ENCODE peak calls at places on chromosomes 16 and 17, in nine cellular contexts. One of them, this sample, is unnamed.

GRCh38 chr16:8832383-8833100 is 34.9 kb downstream of the PMM2 start:
- DNase-seq in neural progenitor cell: peak; percentile 25
- DNase-seq in prostate gland: no peak
- DNase-seq in CD8-positive, alpha-beta T cell: no peak
- DNase-seq in HAP-1: no peak
- DNase-seq in body of pancreas: no peak
- DNase-seq in heart right ventricle: no peak
- DNase-seq in cardiac muscle cell: no peak
- DNase-seq in ovary: no peak
- DNase-seq in this sample: no peak

GRCh38 chr17:46928472-46929261 is 5.7 kb downstream of the GOSR2 start:
- DNase-seq in body of pancreas: no peak
- DNase-seq in prostate gland: no peak
- DNase-seq in HAP-1: no peak
- DNase-seq in neural progenitor cell: no peak
- DNase-seq in heart right ventricle: no peak
- DNase-seq in ovary: no peak
- DNase-seq in CD8-positive, alpha-beta T cell: no peak
- DNase-seq in cardiac muscle cell: no peak
- DNase-seq in this sample: no peak

GRCh38 chr16:72189865-72190371 is 18.0 kb upstream of the PMFBP1 start:
- DNase-seq in cardiac muscle cell: no peak
- DNase-seq in ovary: no peak
- DNase-seq in body of pancreas: no peak
- DNase-seq in heart right ventricle: no peak
- DNase-seq in prostate gland: no peak
- DNase-seq in HAP-1: no peak
- DNase-seq in CD8-positive, alpha-beta T cell: no peak
- DNase-seq in neural progenitor cell: no peak
- DNase-seq in this sample: no peak

GRCh38 chr17:62757518-62757951 is 50.6 kb downstream of the MARCHF10 start:
- DNase-seq in body of pancreas: no peak
- DNase-seq in HAP-1: no peak
- DNase-seq in neural progenitor cell: no peak
- DNase-seq in CD8-positive, alpha-beta T cell: no peak
- DNase-seq in ovary: no peak
- DNase-seq in cardiac muscle cell: no peak
- DNase-seq in prostate gland: no peak
- DNase-seq in heart right ventricle: no peak
- DNase-seq in this sample: no peak

GRCh38 chr17:56884483-56885144 is 29.2 kb downstream of the TRIM25 start:
- DNase-seq in ovary: no peak
- DNase-seq in body of pancreas: no peak
- DNase-seq in prostate gland: no peak
- DNase-seq in CD8-positive, alpha-beta T cell: no peak
- DNase-seq in heart right ventricle: no peak
- DNase-seq in neural progenitor cell: no peak
- DNase-seq in HAP-1: no peak
- DNase-seq in cardiac muscle cell: no peak
- DNase-seq in this sample: no peak

GRCh38 chr17:70343134-70343533 is 173.8 kb downstream of the KCNJ2 start:
- DNase-seq in neural progenitor cell: no peak
- DNase-seq in body of pancreas: no peak
- DNase-seq in cardiac muscle cell: no peak
- DNase-seq in prostate gland: no peak
- DNase-seq in heart right ventricle: no peak
- DNase-seq in CD8-positive, alpha-beta T cell: no peak
- DNase-seq in HAP-1: no peak
- DNase-seq in ovary: no peak
- DNase-seq in this sample: no peak

GRCh38 chr17:81568416-81568815 is 16.3 kb upstream of the FAAP100 start:
- DNase-seq in body of pancreas: no peak
- DNase-seq in heart right ventricle: no peak
- DNase-seq in cardiac muscle cell: no peak
- DNase-seq in prostate gland: no peak
- DNase-seq in HAP-1: no peak
- DNase-seq in CD8-positive, alpha-beta T cell: no peak
- DNase-seq in ovary: no peak
- DNase-seq in neural progenitor cell: no peak
- DNase-seq in this sample: no peak

GRCh38 chr16:53872248-53873221 is 168.6 kb downstream of the FTO start:
- DNase-seq in prostate gland: no peak
- DNase-seq in heart right ventricle: no peak
- DNase-seq in neural progenitor cell: no peak
- DNase-seq in ovary: no peak
- DNase-seq in cardiac muscle cell: no peak
- DNase-seq in body of pancreas: no peak
- DNase-seq in HAP-1: no peak
- DNase-seq in CD8-positive, alpha-beta T cell: no peak
- DNase-seq in this sample: no peak

GRCh38 chr17:30600830-30601494 is 123.8 kb downstream of the GOSR1 start:
- DNase-seq in cardiac muscle cell: peak; percentile 28
- DNase-seq in ovary: peak; percentile 46
- DNase-seq in body of pancreas: no peak
- DNase-seq in CD8-positive, alpha-beta T cell: peak; percentile 8
- DNase-seq in heart right ventricle: no peak
- DNase-seq in neural progenitor cell: peak; percentile 58
- DNase-seq in HAP-1: peak; percentile 40
- DNase-seq in prostate gland: no peak
- DNase-seq in this sample: peak; percentile 25

GRCh38 chr17:15119928-15120327 is 145.2 kb downstream of the PMP22 start:
- DNase-seq in neural progenitor cell: peak; percentile 76
- DNase-seq in cardiac muscle cell: peak; percentile 32
- DNase-seq in prostate gland: no peak
- DNase-seq in heart right ventricle: no peak
- DNase-seq in CD8-positive, alpha-beta T cell: no peak
- DNase-seq in HAP-1: no peak
- DNase-seq in body of pancreas: no peak
- DNase-seq in ovary: no peak
- DNase-seq in this sample: no peak

GRCh38 chr16:23119570-23119969 is 29.7 kb downstream of the USP31 start:
- DNase-seq in HAP-1: no peak
- DNase-seq in neural progenitor cell: no peak
- DNase-seq in prostate gland: no peak
- DNase-seq in body of pancreas: no peak
- DNase-seq in ovary: no peak
- DNase-seq in heart right ventricle: no peak
- DNase-seq in CD8-positive, alpha-beta T cell: no peak
- DNase-seq in cardiac muscle cell: no peak
- DNase-seq in this sample: no peak

GRCh38 chr17:65589321-65589720 is 27.9 kb upstream of the AXIN2 start:
- DNase-seq in cardiac muscle cell: no peak
- DNase-seq in prostate gland: no peak
- DNase-seq in ovary: no peak
- DNase-seq in CD8-positive, alpha-beta T cell: no peak
- DNase-seq in neural progenitor cell: no peak
- DNase-seq in HAP-1: no peak
- DNase-seq in heart right ventricle: no peak
- DNase-seq in body of pancreas: no peak
- DNase-seq in this sample: no peak

DNA sequence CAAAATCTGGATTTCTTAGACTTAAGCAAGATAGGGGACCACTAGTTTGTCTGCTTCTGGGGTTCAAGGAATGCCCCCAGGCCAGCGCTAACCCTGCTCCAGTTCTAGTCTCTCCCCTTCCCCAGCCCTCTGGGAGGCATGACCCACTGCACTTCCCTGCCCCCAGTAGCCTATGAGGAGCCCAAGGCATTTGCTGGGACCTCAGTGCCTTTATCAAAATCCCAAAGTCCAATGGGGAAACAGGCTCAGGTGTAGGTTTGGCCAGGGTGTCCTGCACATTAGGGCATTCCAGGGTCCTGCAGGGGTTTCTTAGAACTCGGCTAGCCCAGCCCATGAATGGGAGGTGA is 1.2 kb downstream of the IL4R start:
- DNase-seq in ovary: no peak
- DNase-seq in prostate gland: no peak
- DNase-seq in cardiac muscle cell: no peak
- DNase-seq in body of pancreas: no peak
- DNase-seq in HAP-1: no peak
- DNase-seq in heart right ventricle: no peak
- DNase-seq in CD8-positive, alpha-beta T cell: no peak
- DNase-seq in neural progenitor cell: no peak
- DNase-seq in this sample: no peak
- H3K4me1 ChIP-seq in ovary: peaks cover 5% of the 10 kb centered on the region
- H3K4me1 ChIP-seq in prostate gland: peaks cover 6% of the 10 kb centered on the region
- H3K4me1 ChIP-seq in cardiac muscle cell: peaks cover 12% of the 10 kb centered on the region
- H3K4me1 ChIP-seq in body of pancreas: peaks cover 35% of the 10 kb centered on the region
- H3K4me1 ChIP-seq in HAP-1: peaks cover 3% of the 10 kb centered on the region
- H3K4me1 ChIP-seq in heart right ventricle: peaks cover 36% of the 10 kb centered on the region
- H3K4me1 ChIP-seq in CD8-positive, alpha-beta T cell: peaks cover 55% of the 10 kb centered on the region
- H3K4me1 ChIP-seq in neural progenitor cell: no peaks in the 10 kb centered on the region
- H3K4me1 ChIP-seq in this sample: peaks cover 6% of the 10 kb centered on the region

DNA sequence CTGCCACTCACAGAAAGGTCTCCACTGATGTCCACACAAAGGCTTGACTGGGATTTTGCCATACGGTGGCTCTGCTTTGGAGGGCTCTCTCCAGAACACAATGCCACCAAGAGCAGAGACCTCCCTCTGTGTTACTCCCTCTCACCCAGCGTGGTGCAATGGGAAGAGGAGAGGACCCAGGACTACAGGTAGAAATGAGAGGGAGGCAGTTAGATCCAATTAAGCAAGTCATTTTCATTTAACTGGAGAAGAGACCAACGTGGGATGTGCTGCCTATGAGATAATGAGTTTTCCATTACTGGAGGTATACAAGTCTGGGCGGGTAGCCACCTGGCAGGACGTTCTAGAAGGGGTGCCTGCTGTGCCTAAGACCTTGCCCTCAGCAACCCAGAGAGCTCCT is 34.2 kb downstream of the TOM1L2 start:
- DNase-seq in cardiac muscle cell: no peak
- DNase-seq in ovary: no peak
- DNase-seq in CD8-positive, alpha-beta T cell: no peak
- DNase-seq in HAP-1: no peak
- DNase-seq in prostate gland: no peak
- DNase-seq in heart right ventricle: no peak
- DNase-seq in neural progenitor cell: no peak
- DNase-seq in body of pancreas: no peak
- DNase-seq in this sample: no peak
- H3K4me1 ChIP-seq in cardiac muscle cell: peaks cover 46% of the 10 kb centered on the region
- H3K4me1 ChIP-seq in ovary: peaks cover 19% of the 10 kb centered on the region
- H3K4me1 ChIP-seq in CD8-positive, alpha-beta T cell: peaks cover 15% of the 10 kb centered on the region
- H3K4me1 ChIP-seq in HAP-1: peaks cover 42% of the 10 kb centered on the region
- H3K4me1 ChIP-seq in prostate gland: peaks cover 21% of the 10 kb centered on the region
- H3K4me1 ChIP-seq in heart right ventricle: peaks cover 53% of the 10 kb centered on the region
- H3K4me1 ChIP-seq in neural progenitor cell: peaks cover 16% of the 10 kb centered on the region
- H3K4me1 ChIP-seq in body of pancreas: peaks cover 45% of the 10 kb centered on the region
- H3K4me1 ChIP-seq in this sample: no peaks in the 10 kb centered on the region

DNA sequence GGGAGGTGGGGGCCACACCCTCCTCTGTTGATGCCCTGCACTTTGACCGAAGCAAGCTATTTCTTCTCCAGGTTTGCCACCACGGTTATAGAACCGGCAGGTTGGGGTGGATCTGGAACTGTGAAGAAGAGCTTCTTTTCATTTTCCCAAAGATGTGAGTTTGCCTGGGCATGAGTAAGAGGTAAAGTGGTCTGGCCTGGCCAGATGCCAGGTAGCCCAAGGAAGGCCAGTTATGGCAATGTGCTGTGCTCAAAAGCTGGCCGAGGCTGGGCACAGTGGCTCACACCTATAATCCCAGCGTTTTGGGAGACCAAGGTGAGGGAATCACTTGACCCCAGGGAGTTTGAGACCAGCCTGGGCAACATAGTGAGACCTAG is 18.7 kb downstream of the ATP6V0D1 start:
- DNase-seq in cardiac muscle cell: no peak
- DNase-seq in heart right ventricle: no peak
- DNase-seq in neural progenitor cell: no peak
- DNase-seq in ovary: no peak
- DNase-seq in body of pancreas: no peak
- DNase-seq in HAP-1: no peak
- DNase-seq in prostate gland: no peak
- DNase-seq in CD8-positive, alpha-beta T cell: no peak
- DNase-seq in this sample: no peak
- H3K4me1 ChIP-seq in cardiac muscle cell: peaks cover 19% of the 10 kb centered on the region
- H3K4me1 ChIP-seq in heart right ventricle: peaks cover 60% of the 10 kb centered on the region
- H3K4me1 ChIP-seq in neural progenitor cell: no peaks in the 10 kb centered on the region
- H3K4me1 ChIP-seq in ovary: peaks cover 43% of the 10 kb centered on the region
- H3K4me1 ChIP-seq in body of pancreas: peaks cover 86% of the 10 kb centered on the region
- H3K4me1 ChIP-seq in HAP-1: peaks cover 4% of the 10 kb centered on the region
- H3K4me1 ChIP-seq in prostate gland: peaks cover 52% of the 10 kb centered on the region
- H3K4me1 ChIP-seq in CD8-positive, alpha-beta T cell: no peaks in the 10 kb centered on the region
- H3K4me1 ChIP-seq in this sample: peaks cover 33% of the 10 kb centered on the region

GRCh38 chr16:16149710-16150116 is 73.6 kb downstream of the ABCC6 start:
- DNase-seq in body of pancreas: peak; percentile 38
- DNase-seq in neural progenitor cell: no peak
- DNase-seq in HAP-1: no peak
- DNase-seq in cardiac muscle cell: no peak
- DNase-seq in heart right ventricle: no peak
- DNase-seq in prostate gland: no peak
- DNase-seq in CD8-positive, alpha-beta T cell: no peak
- DNase-seq in ovary: no peak
- DNase-seq in this sample: peak; percentile 88
- H3K4me1 ChIP-seq in body of pancreas: peaks cover 42% of the 10 kb centered on the region
- H3K4me1 ChIP-seq in neural progenitor cell: no peaks in the 10 kb centered on the region
- H3K4me1 ChIP-seq in HAP-1: no peaks in the 10 kb centered on the region
- H3K4me1 ChIP-seq in cardiac muscle cell: no peaks in the 10 kb centered on the region
- H3K4me1 ChIP-seq in heart right ventricle: peaks cover 6% of the 10 kb centered on the region
- H3K4me1 ChIP-seq in prostate gland: no peaks in the 10 kb centered on the region
- H3K4me1 ChIP-seq in CD8-positive, alpha-beta T cell: no peaks in the 10 kb centered on the region
- H3K4me1 ChIP-seq in ovary: peaks cover 21% of the 10 kb centered on the region
- H3K4me1 ChIP-seq in this sample: peaks cover 5% of the 10 kb centered on the region

GRCh38 chr17:4366312-4367063 is at the start of gene UBE2G1:
- DNase-seq in CD8-positive, alpha-beta T cell: peak; percentile 100
- DNase-seq in HAP-1: peak; percentile 99
- DNase-seq in cardiac muscle cell: peak; percentile 99
- DNase-seq in body of pancreas: peak; percentile 99
- DNase-seq in ovary: peak; percentile 99
- DNase-seq in prostate gland: peak; percentile 96
- DNase-seq in heart right ventricle: peak; percentile 99
- DNase-seq in neural progenitor cell: peak; percentile 99
- DNase-seq in this sample: peak; percentile 99
- H3K4me1 ChIP-seq in CD8-positive, alpha-beta T cell: peaks cover 28% of the 10 kb centered on the region
- H3K4me1 ChIP-seq in HAP-1: peaks cover 13% of the 10 kb centered on the region
- H3K4me1 ChIP-seq in cardiac muscle cell: peaks cover 4% of the 10 kb centered on the region
- H3K4me1 ChIP-seq in body of pancreas: peaks cover 29% of the 10 kb centered on the region
- H3K4me1 ChIP-seq in ovary: peaks cover 3% of the 10 kb centered on the region
- H3K4me1 ChIP-seq in prostate gland: no peaks in the 10 kb centered on the region
- H3K4me1 ChIP-seq in heart right ventricle: peaks cover 20% of the 10 kb centered on the region
- H3K4me1 ChIP-seq in neural progenitor cell: peaks cover 4% of the 10 kb centered on the region
- H3K4me1 ChIP-seq in this sample: no peaks in the 10 kb centered on the region

DNA sequence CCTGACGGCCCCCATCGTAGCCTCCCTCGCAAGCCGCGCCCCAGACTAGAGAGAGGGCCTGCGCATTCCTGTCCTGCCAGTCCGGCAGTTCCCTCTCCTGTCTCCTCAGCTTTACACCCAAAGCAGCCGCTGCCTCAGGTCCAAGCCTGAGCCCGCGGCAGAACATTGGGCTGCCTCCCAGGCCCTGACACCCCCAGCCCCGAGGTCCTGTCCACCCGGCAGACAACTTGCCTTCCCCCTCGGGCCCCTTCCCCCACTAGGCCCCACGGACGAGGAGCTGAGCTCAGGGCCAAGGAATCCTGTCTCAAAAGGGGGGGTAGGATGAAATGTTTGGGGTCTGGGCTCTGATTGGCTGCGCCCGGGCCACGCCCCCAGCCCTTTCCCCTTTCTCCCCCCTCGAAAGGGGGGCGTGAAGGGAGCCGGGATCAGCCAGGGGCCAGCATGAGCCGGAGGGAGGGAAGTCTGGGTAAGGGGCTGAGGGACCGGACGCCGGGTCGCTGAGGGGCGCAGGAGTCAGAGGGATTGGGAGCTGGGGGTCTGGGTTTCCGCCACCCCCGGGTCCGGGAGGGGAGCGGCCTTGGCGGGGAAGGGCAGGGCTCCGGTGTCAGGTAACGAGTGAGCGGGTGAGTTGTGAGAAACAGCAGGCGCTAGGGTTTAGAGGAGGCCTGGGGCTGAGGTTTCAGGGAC is at the start of gene CTF1:
- DNase-seq in CD8-positive, alpha-beta T cell: no peak
- DNase-seq in prostate gland: peak; percentile 76
- DNase-seq in body of pancreas: peak; percentile 69
- DNase-seq in neural progenitor cell: peak; percentile 92
- DNase-seq in HAP-1: peak; percentile 28
- DNase-seq in ovary: peak; percentile 92
- DNase-seq in cardiac muscle cell: peak; percentile 83
- DNase-seq in heart right ventricle: peak; percentile 79
- DNase-seq in this sample: peak; percentile 51
- H3K4me1 ChIP-seq in CD8-positive, alpha-beta T cell: peaks cover 39% of the 10 kb centered on the region
- H3K4me1 ChIP-seq in prostate gland: peaks cover 15% of the 10 kb centered on the region
- H3K4me1 ChIP-seq in body of pancreas: peaks cover 49% of the 10 kb centered on the region
- H3K4me1 ChIP-seq in neural progenitor cell: peaks cover 16% of the 10 kb centered on the region
- H3K4me1 ChIP-seq in HAP-1: peaks cover 15% of the 10 kb centered on the region
- H3K4me1 ChIP-seq in ovary: peaks cover 15% of the 10 kb centered on the region
- H3K4me1 ChIP-seq in cardiac muscle cell: peaks cover 19% of the 10 kb centered on the region
- H3K4me1 ChIP-seq in heart right ventricle: peaks cover 34% of the 10 kb centered on the region
- H3K4me1 ChIP-seq in this sample: no peaks in the 10 kb centered on the region

This sample was measured in right lobe of liver.